ENCODE peak calls at places on chromosome 7, in seven cellular contexts. N, E, F, P, Z, D and X are unnamed samples.

GRCh38 chr7:33724201-33724600 is 181.1 kb upstream of the BMPER start:
- DNase-seq in Z (no peak), F (no peak), D (no peak), P (no peak), E (no peak), N (no peak), X (no peak)

GRCh38 chr7:89021741-89022140 is 226.2 kb upstream of the TEX47 start:
- DNase-seq in F (no peak), E (no peak), P (no peak), Z (no peak), D (no peak), N (no peak), X (no peak)

GRCh38 chr7:66442385-66442784 is 186.3 kb upstream of the KCTD7 start:
- DNase-seq in N (no peak), P (no peak), Z (peak), D (no peak), F (no peak), E (no peak), X (no peak)

GRCh38 chr7:46651070-46651469 is 730.0 kb upstream of the IGFBP3 start:
- DNase-seq in E (no peak), N (no peak), F (no peak), D (peak), Z (peak), P (peak), X (no peak)

GRCh38 chr7:7201583-7202374 is 19.4 kb downstream of the C1GALT1 start:
- DNase-seq in F (no peak), E (no peak), P (peak), N (no peak), Z (peak), D (peak), X (no peak)

GRCh38 chr7:391411-391951 is 101.5 kb downstream of the FOXL3 start:
- DNase-seq in Z (no peak), F (no peak), P (peak), E (no peak), D (no peak), N (no peak), X (peak)

GRCh38 chr7:31106303-31107105 is 54.4 kb downstream of the ADCYAP1R1 start:
- DNase-seq in E (no peak), F (no peak), Z (no peak), D (peak), P (no peak), N (no peak), X (no peak)

GRCh38 chr7:141460781-141461715 is 90.2 kb upstream of the AGK start:
- DNase-seq in D (no peak), N (no peak), F (no peak), P (no peak), Z (no peak), E (no peak), X (no peak)

GRCh38 chr7:142461437-142461836 is 203.6 kb upstream of the PRSS58 start:
- DNase-seq in P (no peak), E (no peak), D (no peak), N (no peak), F (no peak), Z (no peak), X (no peak)

GRCh38 chr7:120941064-120941463 is 9.5 kb upstream of the ING3 start:
- DNase-seq in E (no peak), P (no peak), Z (no peak), N (no peak), D (no peak), F (no peak), X (no peak)

GRCh38 chr7:92768501-92769360 is 67.6 kb downstream of the CDK6 start:
- DNase-seq in E (no peak), P (no peak), F (no peak), Z (no peak), D (no peak), N (no peak), X (no peak)

GRCh38 chr7:33578166-33578565 is 327.2 kb upstream of the BMPER start:
- DNase-seq in D (no peak), F (no peak), E (no peak), P (no peak), Z (no peak), N (no peak), X (no peak)

GRCh38 chr7:95596183-95597135 is at the start of gene PDK4:
- DNase-seq in F (peak), E (peak), P (peak), N (peak), Z (peak), D (peak), X (peak)

GRCh38 chr7:31776616-31777015 is 89.6 kb downstream of the PPP1R17 start:
- DNase-seq in N (no peak), E (peak), Z (no peak), D (no peak), P (no peak), F (no peak), X (no peak)

GRCh38 chr7:2231992-2232765 is 566 bp downstream of the MAD1L1 start:
- DNase-seq in P (no peak), N (no peak), E (no peak), F (no peak), Z (no peak), D (no peak), X (no peak)

GRCh38 chr7:95322396-95322795 is 1.9 kb downstream of the PON1 start:
- DNase-seq in E (no peak), D (no peak), P (no peak), F (no peak), Z (no peak), N (no peak), X (no peak)

GRCh38 chr7:154769527-154769926 is 233.4 kb downstream of the PAXIP1 start:
- DNase-seq in D (no peak), P (no peak), N (no peak), F (no peak), Z (no peak), E (no peak), X (no peak)

GRCh38 chr7:112448376-112448775 is 1.9 kb upstream of the IFRD1 start:
- DNase-seq in D (no peak), N (no peak), Z (no peak), E (no peak), F (no peak), P (no peak), X (no peak)

GRCh38 chr7:145718129-145718528 is 398.5 kb upstream of the CNTNAP2 start:
- DNase-seq in D (no peak), E (no peak), N (no peak), Z (no peak), P (no peak), F (no peak), X (no peak)

GRCh38 chr7:76296743-76297740 is 5.4 kb upstream of the HSPB1 start:
- DNase-seq in D (peak), E (no peak), Z (peak), P (peak), F (peak), N (peak), X (no peak)

DNA sequence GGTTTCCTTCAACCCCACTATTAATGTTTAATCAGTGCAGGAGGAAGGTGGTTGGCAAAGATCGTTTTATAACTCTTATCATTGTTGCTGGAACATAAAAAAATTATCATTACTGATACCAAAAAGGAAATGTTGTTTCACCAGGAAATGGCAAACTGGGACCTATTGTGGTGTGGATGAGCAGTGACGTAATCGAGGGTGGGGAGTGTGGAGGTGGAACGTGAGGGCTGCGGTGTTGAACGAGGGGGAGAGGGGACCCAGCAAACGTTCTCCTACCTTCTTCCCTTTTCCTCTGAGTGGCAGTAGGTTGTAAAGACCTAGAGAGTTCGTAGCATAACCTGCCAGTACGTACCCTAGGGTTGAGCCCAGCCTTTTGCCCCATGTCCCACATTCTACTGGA is 71.9 kb upstream of the TOMM7 start:
- DNase-seq in Z (no peak), N (no peak), F (no peak), D (no peak), E (no peak), P (no peak), X (no peak)
- TF ChIP-seq CTCF in Z (no peak), N (no peak), F (no peak), D (no peak), E (no peak), P (no peak), X (no peak)

DNA sequence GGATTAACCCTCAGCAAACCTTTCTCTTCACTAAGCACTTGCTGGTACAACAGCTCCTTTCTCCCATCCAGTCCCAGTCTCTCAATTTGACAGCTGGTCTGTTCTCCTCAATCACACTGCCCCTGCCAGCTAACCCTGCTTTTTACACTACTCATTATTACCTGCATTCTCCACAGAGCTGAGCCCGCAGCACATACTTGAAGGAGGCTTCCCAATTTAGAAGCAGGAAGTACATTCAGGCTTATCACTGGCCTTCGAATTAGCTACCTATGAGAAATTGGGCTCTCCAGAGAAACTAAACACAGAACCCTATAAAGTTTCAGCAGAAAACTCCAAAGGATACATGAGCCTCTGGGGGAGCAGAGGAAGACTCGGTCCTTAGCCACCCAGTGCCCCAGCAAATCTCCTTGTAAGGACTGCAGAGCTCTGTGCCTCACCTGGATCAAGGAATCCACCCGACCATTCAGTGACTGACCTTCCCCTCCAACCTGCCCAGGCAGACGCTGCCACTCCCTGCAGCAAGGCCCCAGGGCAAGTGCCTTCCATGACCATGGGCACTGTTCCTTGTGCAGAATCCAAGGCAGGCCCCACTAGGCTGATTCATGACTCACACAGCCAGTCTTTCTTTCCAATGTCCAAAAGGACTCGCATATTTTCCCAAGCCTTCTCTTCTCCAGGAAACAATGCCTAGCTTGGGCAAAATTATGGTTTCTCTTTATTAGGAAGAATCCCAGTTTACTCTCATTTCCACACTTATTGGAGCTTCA is 68.0 kb downstream of the VOPP1 start:
- DNase-seq in N (no peak), D (no peak), E (no peak), F (no peak), P (peak), Z (no peak), X (no peak)
- H3K4me3 ChIP-seq in N (no peak), D (no peak), E (no peak), F (no peak), P (no peak), Z (no peak), X (no peak)

GRCh38 chr7:11524476-11525398 is 307.3 kb downstream of the THSD7A start:
- DNase-seq in P (no peak), D (no peak), E (no peak), F (no peak), N (no peak), Z (no peak), X (no peak)
- TF ChIP-seq EP300 in P (no peak), D (no peak), E (no peak), F (no peak), N (no peak), Z (no peak), X (no peak)

GRCh38 chr7:86950360-86950759 is 109.1 kb downstream of the ELAPOR2 start:
- DNase-seq in E (no peak), D (no peak), F (no peak), N (no peak), Z (no peak), P (no peak), X (no peak)
- TF ChIP-seq CTCF in E (no peak), D (no peak), F (no peak), N (no peak), Z (no peak), P (no peak), X (no peak)

GRCh38 chr7:29087840-29088169 is 58.5 kb downstream of the CPVL start:
- DNase-seq in P (no peak), Z (no peak), E (no peak), D (no peak), N (no peak), F (no peak), X (no peak)

GRCh38 chr7:29091121-29091601 is 55.2 kb downstream of the CPVL start:
- DNase-seq in P (peak), E (no peak), D (no peak), Z (no peak), F (no peak), N (no peak), X (no peak)

GRCh38 chr7:29095666-29096560 is 50.4 kb downstream of the CPVL start:
- DNase-seq in E (no peak), P (no peak), Z (no peak), N (no peak), F (no peak), D (no peak), X (no peak)

GRCh38 chr7:29086545-29086944 is 59.8 kb downstream of the CPVL start:
- DNase-seq in F (no peak), E (no peak), N (no peak), D (no peak), P (no peak), Z (no peak), X (no peak)

DNA sequence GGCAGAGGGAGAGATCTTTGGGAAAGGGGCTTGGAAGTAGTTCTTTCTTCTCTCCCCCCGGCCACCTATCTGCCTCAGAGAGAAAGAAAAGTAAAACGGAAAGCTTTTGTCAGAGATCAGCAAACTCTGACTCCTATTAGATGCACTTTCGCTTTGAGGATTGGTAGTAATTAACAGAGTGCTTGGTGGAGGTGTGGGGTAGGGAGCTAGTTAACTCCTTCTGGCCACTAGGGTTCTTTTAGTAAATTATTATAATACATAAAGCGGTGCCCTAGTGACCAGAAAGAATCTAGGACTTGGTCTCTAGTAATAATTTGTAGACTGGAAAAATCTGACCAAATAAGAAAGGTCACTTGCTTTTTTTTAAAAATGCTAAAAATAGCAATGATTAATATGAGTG is 54.6 kb downstream of the CPVL start:
- DNase-seq in N (no peak), F (no peak), D (no peak), E (peak), P (no peak), Z (no peak), X (no peak)
- H3K4me3 ChIP-seq in N (peak), F (peak), D (peak), E (no peak), P (peak), Z (peak), X (peak)

GRCh38 chr7:77537595-77538185 is 595 bp downstream of the PTPN12 start:
- DNase-seq in P (peak), D (peak), E (peak), Z (peak), F (peak), N (peak), X (peak)

GRCh38 chr7:77536413-77537135 is 521 bp upstream of the PTPN12 start:
- DNase-seq in Z (peak), P (peak), D (peak), F (peak), N (peak), E (peak), X (peak)

GRCh38 chr7:77538908-77539212 is 1.8 kb downstream of the PTPN12 start:
- DNase-seq in N (no peak), F (no peak), D (no peak), P (no peak), E (no peak), Z (no peak), X (no peak)

GRCh38 chr7:77537136-77537594 is at the start of gene PTPN12:
- DNase-seq in P (no peak), D (no peak), N (no peak), Z (no peak), F (peak), E (no peak), X (peak)

DNA sequence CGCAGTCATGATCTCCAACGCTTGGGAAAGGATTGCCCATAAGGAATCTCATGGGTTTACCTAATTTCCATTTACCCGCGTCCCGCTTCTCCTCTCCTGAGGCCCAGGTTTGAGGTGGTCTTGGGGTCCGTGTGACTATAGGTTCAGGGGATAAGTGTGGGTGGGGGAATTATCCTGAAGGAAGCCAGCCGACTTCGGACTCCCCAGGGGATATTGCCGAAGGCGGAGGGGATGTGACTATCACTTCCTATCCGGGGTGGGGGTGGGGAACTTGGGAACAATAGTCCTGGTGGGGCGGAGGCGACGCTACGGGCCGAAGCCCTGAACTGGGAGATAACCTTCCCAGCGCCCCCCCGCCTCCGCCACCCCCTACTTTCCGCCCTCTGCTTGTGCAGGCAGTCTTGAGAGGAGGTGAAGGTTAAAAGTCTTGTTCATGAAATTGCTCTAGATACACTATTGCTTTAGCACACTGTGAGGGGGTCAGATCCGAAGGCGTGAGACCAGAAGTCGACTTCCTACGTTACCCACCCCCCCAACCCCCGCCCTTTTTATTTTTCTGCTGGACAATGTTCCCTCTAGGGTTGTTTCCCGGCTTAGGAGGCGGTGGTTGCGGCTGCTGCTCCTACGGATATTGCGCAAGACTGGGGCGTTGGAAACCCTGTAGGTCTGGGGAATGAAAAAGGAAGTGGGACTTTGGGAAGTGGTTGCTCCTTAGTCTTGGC is 1.3 kb downstream of the PTPN12 start:
- DNase-seq in N (peak), Z (peak), P (peak), F (peak), D (peak), E (peak), X (peak)
- TF ChIP-seq EP300 in N (no peak), Z (no peak), P (no peak), F (peak), D (peak), E (peak), X (no peak)

DNA sequence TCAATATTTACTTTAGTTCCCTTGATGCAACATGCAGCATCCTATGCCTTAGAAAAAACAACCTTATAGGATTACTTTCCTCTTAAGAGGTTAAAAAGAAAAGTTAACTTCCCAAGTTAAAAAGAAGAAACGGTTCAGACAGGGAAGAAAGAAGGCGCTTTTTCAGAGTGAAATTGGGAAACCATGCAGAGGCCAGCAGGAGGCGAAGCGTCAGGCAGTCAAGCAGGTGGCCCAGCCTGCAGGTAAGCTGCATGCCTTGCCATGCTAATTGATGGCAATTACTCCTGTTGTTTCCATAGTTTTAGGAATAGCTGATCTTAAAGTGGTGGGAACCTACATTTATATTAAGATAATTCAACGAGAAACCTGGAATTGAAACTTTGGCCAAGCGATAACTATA is 302.6 kb upstream of the SP4 start:
- DNase-seq in N (no peak), P (no peak), Z (no peak), F (no peak), D (no peak), E (no peak), X (no peak)
- TF ChIP-seq CTCF in N (no peak), P (no peak), Z (no peak), F (no peak), D (no peak), E (no peak), X (no peak)

GRCh38 chr7:116588641-116589594 is 64.1 kb downstream of the CAV1 start:
- DNase-seq in E (peak), P (no peak), F (no peak), D (no peak), Z (no peak), N (no peak), X (no peak)
- H3K4me3 ChIP-seq in E (no peak), P (no peak), F (no peak), D (no peak), Z (no peak), N (no peak), X (no peak)

GRCh38 chr7:106664343-106664742 is 3.4 kb upstream of the CCDC71L start:
- DNase-seq in E (no peak), Z (no peak), P (no peak), N (no peak), D (no peak), F (no peak), X (no peak)

GRCh38 chr7:106658504-106659368 is 2.2 kb downstream of the CCDC71L start:
- DNase-seq in D (no peak), N (no peak), E (no peak), P (no peak), Z (no peak), F (no peak), X (no peak)

GRCh38 chr7:106659963-106660861 is 746 bp downstream of the CCDC71L start:
- DNase-seq in N (peak), Z (peak), D (peak), E (peak), F (peak), P (peak), X (peak)

GRCh38 chr7:106659369-106659962 is 1.5 kb downstream of the CCDC71L start:
- DNase-seq in E (no peak), N (no peak), D (no peak), F (no peak), Z (no peak), P (no peak), X (no peak)

GRCh38 chr7:106660862-106661720 is at the start of gene CCDC71L:
- DNase-seq in E (peak), D (peak), F (peak), Z (peak), N (peak), P (peak), X (peak)
- TF ChIP-seq EP300 in E (no peak), D (no peak), F (peak), Z (no peak), N (peak), P (no peak), X (no peak)

DNA sequence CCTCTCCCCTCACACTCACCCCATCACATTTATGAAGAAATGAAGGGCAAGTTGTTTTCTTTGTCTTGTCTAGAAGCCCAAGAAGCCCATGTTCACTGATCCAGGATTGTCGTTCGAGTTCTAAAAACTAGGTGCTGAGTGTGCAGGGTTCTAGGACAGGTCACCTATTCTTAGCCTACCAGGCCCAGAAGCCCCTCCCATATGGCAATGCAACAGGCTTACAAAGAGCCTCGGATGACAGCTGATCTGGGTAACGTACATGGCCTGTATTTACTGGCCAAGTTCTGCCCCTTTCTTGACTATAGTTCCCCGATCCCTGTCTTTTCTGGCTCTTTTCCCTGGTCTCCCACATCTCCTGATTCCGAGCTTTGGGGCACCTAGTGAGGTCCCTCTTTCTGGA is 160.9 kb downstream of the FZD1 start:
- DNase-seq in Z (no peak), P (no peak), D (no peak), E (no peak), F (no peak), N (no peak), X (no peak)
- TF ChIP-seq CTCF in Z (no peak), P (no peak), D (no peak), E (no peak), F (no peak), N (no peak), X (no peak)